ENCODE peak calls at places on chromosomes 16 and 17, in nine cellular contexts. E is T-helper 1 cell; A is left lung; G is C1 segment of cervical spinal cord; X is HAP-1; B is stimulated activated CD4-positive, alpha-beta T cell treated with anti-CD3 and anti-CD28 coated beads, Interleukin-4, amount 100 ng/mL, for 1 hour; S is fibroblast of mammary gland; U is AG08395; T is CD4-positive, alpha-beta memory T cell. I is an unnamed sample.

GRCh38 chr17:8997994-8998628 is 23.2 kb upstream of the NTN1 start:
- DNase-seq in T (peak), G (peak), S (peak), E (peak), X (peak), U (peak), A (peak), B (peak), I (peak)

GRCh38 chr17:7709031-7709430 is 4.0 kb downstream of the EFNB3 start:
- DNase-seq in U (no peak), X (no peak), S (no peak), A (no peak), T (no peak), G (no peak), E (no peak), B (no peak), I (no peak)

GRCh38 chr17:4436846-4437245 is 3.1 kb downstream of the SPNS3 start:
- DNase-seq in A (no peak), X (no peak), S (no peak), U (no peak), G (peak), T (no peak), E (no peak), B (no peak), I (no peak)

GRCh38 chr16:3823427-3823826 is 57.1 kb downstream of the CREBBP start:
- DNase-seq in G (no peak), U (no peak), S (no peak), X (no peak), E (no peak), B (no peak), A (no peak), T (no peak), I (no peak)

GRCh38 chr17:48597775-48598631 is 4.4 kb upstream of the HOXB5 start:
- DNase-seq in A (peak), T (no peak), S (peak), E (peak), X (no peak), G (no peak), U (peak), B (no peak), I (no peak)

GRCh38 chr17:4365628-4366311 is 705 bp downstream of the UBE2G1 start:
- DNase-seq in S (no peak), T (peak), A (peak), G (peak), B (peak), X (peak), E (peak), U (no peak), I (no peak)

GRCh38 chr17:29148790-29149430 is 31.3 kb downstream of the MYO18A start:
- DNase-seq in B (peak), S (peak), T (peak), A (peak), G (peak), U (peak), E (peak), X (peak), I (peak)

GRCh38 chr17:56914641-56915263 is 903 bp upstream of the TRIM25 start:
- DNase-seq in G (peak), E (no peak), X (peak), A (no peak), U (no peak), B (no peak), S (no peak), T (no peak), I (no peak)

GRCh38 chr16:58032710-58033293 is 7.2 kb downstream of the MMP15 start:
- DNase-seq in B (no peak), X (no peak), U (no peak), G (peak), E (no peak), T (peak), S (no peak), A (peak), I (no peak)

GRCh38 chr16:3015865-3016521 is 2.0 kb downstream of the CLDN6 start:
- DNase-seq in B (no peak), X (no peak), T (no peak), A (no peak), G (no peak), E (no peak), S (no peak), U (no peak), I (no peak)

GRCh38 chr17:44384823-44385286 is 4.6 kb downstream of the ITGA2B start:
- DNase-seq in B (no peak), X (no peak), S (peak), E (no peak), A (no peak), G (no peak), T (no peak), U (no peak), I (no peak)

GRCh38 chr16:53232826-53233529 is 178.2 kb downstream of the CHD9 start:
- DNase-seq in A (no peak), S (no peak), U (no peak), T (peak), G (no peak), B (no peak), X (no peak), E (no peak), I (no peak)

GRCh38 chr17:49315974-49316570 is 46.0 kb downstream of the ZNF652 start:
- DNase-seq in X (no peak), E (no peak), U (peak), S (peak), T (no peak), B (no peak), G (no peak), A (no peak), I (no peak)

GRCh38 chr16:68335175-68335574 is 24.4 kb downstream of the PRMT7 start:
- DNase-seq in X (no peak), S (peak), G (no peak), A (no peak), E (no peak), B (no peak), U (no peak), T (no peak), I (no peak)

GRCh38 chr17:77695386-77695785 is 263.1 kb upstream of the TNRC6C start:
- DNase-seq in B (no peak), A (no peak), S (no peak), U (no peak), T (no peak), X (no peak), G (no peak), E (no peak), I (no peak)

GRCh38 chr17:13888043-13888442 is 181.3 kb upstream of the COX10 start:
- DNase-seq in E (no peak), S (peak), B (no peak), X (no peak), A (no peak), G (no peak), T (no peak), U (peak), I (no peak)

GRCh38 chr17:6756425-6757012 is 673 bp downstream of the XAF1 start:
- DNase-seq in A (peak), X (no peak), G (no peak), S (no peak), T (no peak), E (no peak), B (peak), U (no peak), I (no peak)

GRCh38 chr17:39648876-39649430 is 12.0 kb downstream of the STARD3 start:
- DNase-seq in E (no peak), B (no peak), U (no peak), A (no peak), X (no peak), G (no peak), T (no peak), S (peak), I (no peak)

GRCh38 chr17:16140854-16141253 is 74.5 kb downstream of the NCOR1 start:
- DNase-seq in E (no peak), G (no peak), U (no peak), B (no peak), X (no peak), T (no peak), S (no peak), A (no peak), I (no peak)